ENCODE peak calls at places on chromosomes 5 and 9, in four cellular contexts. C, Q, D and T are unnamed samples.

GRCh38 chr9:110021891-110022290 is 186.1 kb downstream of the C9orf152 start:
- DNase-seq in D (no peak), Q (no peak), C (no peak), T (no peak)

GRCh38 chr9:76459691-76460635 is 981 bp downstream of the GCNT1 start:
- DNase-seq in C (peak), D (peak), Q (peak), T (peak)

GRCh38 chr5:172098883-172099282 is 89.1 kb downstream of the STK10 start:
- DNase-seq in D (no peak), C (no peak), Q (no peak), T (no peak)

GRCh38 chr5:177111720-177112394 is 21.7 kb upstream of the NSD1 start:
- DNase-seq in Q (peak), D (peak), C (peak), T (peak)

GRCh38 chr5:102955463-102955862 is 164.5 kb downstream of the GIN1 start:
- DNase-seq in Q (no peak), C (no peak), D (no peak), T (no peak)

GRCh38 chr9:110638381-110638954 is 30.1 kb upstream of the MUSK start:
- DNase-seq in Q (no peak), C (no peak), D (no peak), T (no peak)

GRCh38 chr5:91219803-91220371 is 163.2 kb downstream of the ARRDC3 start:
- DNase-seq in D (no peak), C (no peak), Q (no peak), T (no peak)

GRCh38 chr9:114861922-114862605 is 56.2 kb upstream of the TNFSF15 start:
- DNase-seq in D (no peak), Q (no peak), C (no peak), T (no peak)

GRCh38 chr9:31604516-31604915 is 779.9 kb upstream of the ACO1 start:
- DNase-seq in C (no peak), D (no peak), Q (no peak), T (no peak)

GRCh38 chr9:96605328-96605727 is 14.3 kb downstream of the CDC14B start:
- DNase-seq in C (no peak), Q (no peak), D (no peak), T (no peak)

GRCh38 chr9:127937383-127938297 is at the start of gene DPM2:
- DNase-seq in C (peak), D (peak), Q (peak), T (peak)

GRCh38 chr5:123098767-123099513 is 9.9 kb downstream of the PRDM6 start:
- DNase-seq in C (no peak), D (no peak), Q (no peak), T (no peak)

GRCh38 chr5:123097871-123098735 is 9.1 kb downstream of the PRDM6 start:
- DNase-seq in Q (no peak), C (no peak), D (no peak), T (no peak)

GRCh38 chr5:123097483-123097870 is 8.4 kb downstream of the PRDM6 start:
- DNase-seq in D (no peak), C (no peak), Q (no peak), T (no peak)

GRCh38 chr5:123095694-123096120 is 6.7 kb downstream of the PRDM6 start:
- DNase-seq in D (no peak), Q (no peak), C (no peak), T (no peak)

DNA sequence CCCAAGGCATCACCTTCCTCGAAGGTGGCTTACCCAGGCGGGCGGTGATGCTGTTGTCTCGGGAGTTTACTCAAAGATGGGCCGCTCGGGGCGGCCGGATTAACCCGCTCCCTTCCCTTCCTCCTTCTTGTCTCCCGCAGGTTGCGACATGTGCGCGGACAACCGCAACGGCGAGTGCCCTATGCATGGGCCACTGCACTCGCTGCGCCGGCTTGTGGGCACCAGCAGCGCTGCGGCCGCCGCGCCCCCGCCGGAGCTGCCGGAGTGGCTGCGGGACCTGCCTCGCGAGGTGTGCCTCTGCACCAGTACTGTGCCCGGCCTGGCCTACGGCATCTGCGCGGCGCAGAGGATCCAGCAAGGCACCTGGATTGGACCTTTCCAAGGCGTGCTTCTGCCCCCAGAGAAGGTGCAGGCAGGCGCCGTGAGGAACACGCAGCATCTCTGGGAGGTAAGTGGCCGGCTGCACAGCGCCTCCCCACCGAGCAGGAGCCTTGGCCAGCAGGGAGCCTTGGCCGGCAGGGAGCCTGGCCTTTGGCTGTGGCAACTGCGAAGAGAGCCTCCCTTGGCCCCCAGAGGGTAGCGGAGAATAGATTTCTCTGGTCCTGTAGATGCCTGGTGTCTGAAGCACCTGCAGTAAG is 10.6 kb downstream of the PRDM6 start:
- DNase-seq in C (no peak), D (no peak), Q (no peak), T (no peak)
- TF ChIP-seq POLR2A in C (no peak), D (no peak), Q (no peak), T (no peak)

GRCh38 chr9:92634712-92635605 is 35.0 kb downstream of the IPPK start:
- DNase-seq in C (peak), D (peak), Q (peak), T (peak)
- TF ChIP-seq POLR2A in C (no peak), D (no peak), Q (no peak), T (no peak)

GRCh38 chr5:112203229-112203628 is 215.8 kb downstream of the EPB41L4A start:
- DNase-seq in Q (no peak), D (no peak), C (no peak), T (no peak)

GRCh38 chr5:112208699-112209615 is 210.1 kb downstream of the EPB41L4A start:
- DNase-seq in Q (no peak), D (no peak), C (no peak), T (no peak)

GRCh38 chr5:112210430-112211005 is 208.6 kb downstream of the EPB41L4A start:
- DNase-seq in Q (peak), C (no peak), D (peak), T (no peak)

GRCh38 chr5:112202694-112203093 is 216.4 kb downstream of the EPB41L4A start:
- DNase-seq in Q (no peak), C (no peak), D (no peak), T (no peak)

DNA sequence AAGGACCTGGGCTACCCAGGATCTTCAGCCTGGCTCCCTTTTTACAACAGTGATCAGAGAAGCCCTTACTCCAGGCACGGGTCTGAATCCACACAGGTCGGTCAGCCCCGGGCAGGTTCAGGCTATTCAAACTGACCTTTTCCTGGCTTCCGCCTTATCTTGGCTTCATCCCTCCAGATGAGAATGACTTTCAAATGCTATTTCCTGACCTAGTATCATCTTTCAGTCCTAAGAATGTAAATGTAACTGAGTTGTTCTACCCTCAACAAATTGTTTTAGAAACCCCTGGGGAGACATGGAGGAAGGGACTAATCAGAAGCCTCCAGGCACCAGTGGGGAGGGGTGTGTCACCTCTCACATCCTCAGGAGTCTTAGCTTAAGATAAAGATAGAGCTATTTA is 213.2 kb downstream of the EPB41L4A start:
- DNase-seq in C (no peak), Q (no peak), D (no peak), T (no peak)
- TF ChIP-seq POLR2A in C (no peak), Q (no peak), D (no peak), T (no peak)

GRCh38 chr9:72947987-72948465 is 4.8 kb downstream of the ALDH1A1 start:
- DNase-seq in C (no peak), Q (no peak), D (no peak), T (no peak)
- TF ChIP-seq POLR2A in C (no peak), Q (no peak), D (no peak), T (no peak)

GRCh38 chr9:35079426-35080341 is at the start of gene FANCG:
- DNase-seq in Q (peak), C (peak), D (peak), T (peak)
- TF ChIP-seq POLR2A in Q (no peak), C (peak), D (no peak), T (peak)

DNA sequence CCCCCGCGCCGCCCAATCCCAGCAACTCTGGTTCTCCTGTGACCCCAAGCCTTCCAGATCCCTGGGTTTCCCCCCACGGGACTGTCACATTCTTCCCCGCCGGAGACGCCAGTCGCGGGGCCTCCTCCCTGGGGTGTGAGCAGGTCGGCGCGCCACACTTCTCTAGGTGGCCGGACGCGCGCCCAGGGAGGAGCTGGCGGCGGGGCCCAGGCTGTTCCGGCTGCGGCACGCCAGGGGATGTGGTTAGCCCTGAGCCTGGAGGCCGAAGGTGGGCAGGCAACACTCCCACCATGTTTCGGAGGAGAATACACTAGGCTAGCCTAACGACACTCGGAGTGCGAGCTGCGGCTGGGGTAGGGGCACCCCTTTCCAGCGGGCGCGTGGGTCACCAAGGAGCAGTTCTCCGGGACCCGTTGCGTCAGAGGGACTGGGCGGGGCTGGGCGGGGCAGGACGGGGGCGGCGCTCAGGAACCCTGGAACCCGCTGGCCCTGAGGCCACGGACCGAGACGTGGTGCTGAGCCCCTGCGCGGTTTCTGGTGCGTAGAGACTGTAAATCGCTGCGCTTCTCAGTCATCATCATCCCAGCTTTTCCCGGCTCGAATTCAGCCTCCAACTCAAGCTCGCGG is at the start of gene SLC27A6:
- DNase-seq in C (no peak), Q (no peak), D (peak), T (no peak)
- TF ChIP-seq POLR2A in C (no peak), Q (no peak), D (no peak), T (no peak)